ENCODE peak calls at places on chromosomes 4 and X, in ten cellular contexts. T, L, F, P, I, N, U, G, O and C are unnamed samples.
A peak's percentile ranks its signal among the peaks of the same experiment; 100 is the strongest.

GRCh38 chr4:55547461-55547770 is 707 bp upstream of the CLOCK start:
- DNase-seq in T (no peak), L (peak; percentile 57), F (no peak), P (no peak), I (peak; percentile 72), N (peak; percentile 43), U (no peak), G (no peak), O (no peak), C (no peak)

GRCh38 chrX:150649096-150649870 is 43.9 kb upstream of the MTMR1 start:
- DNase-seq in T (no peak), L (peak; percentile 77), F (no peak), P (peak; percentile 74), I (no peak), N (no peak), U (no peak), G (peak; percentile 17), O (no peak), C (no peak)

GRCh38 chr4:6900956-6901355 is 8.7 kb upstream of the TBC1D14 start:
- DNase-seq in T (no peak), L (no peak), F (no peak), P (no peak), I (no peak), N (no peak), U (no peak), G (no peak), O (no peak), C (no peak)

GRCh38 chrX:55524487-55524886 is 34.8 kb upstream of the USP51 start:
- DNase-seq in T (no peak), L (peak; percentile 2), F (peak; percentile 1), P (peak; percentile 9), I (peak; percentile 5), N (no peak), U (no peak), G (no peak), O (no peak), C (no peak)

GRCh38 chr4:117529401-117529800 is 444.0 kb upstream of the TRAM1L1 start:
- DNase-seq in T (no peak), L (no peak), F (no peak), P (no peak), I (no peak), N (no peak), U (no peak), G (no peak), O (no peak), C (no peak)

GRCh38 chr4:145044341-145044740 is 53.7 kb downstream of the ANAPC10 start:
- DNase-seq in T (no peak), L (no peak), F (no peak), P (peak; percentile 37), I (no peak), N (no peak), U (no peak), G (no peak), O (no peak), C (no peak)

GRCh38 chr4:1504786-1505500 is 98.7 kb upstream of the NKX1-1 start:
- DNase-seq in T (no peak), L (no peak), F (no peak), P (no peak), I (no peak), N (no peak), U (no peak), G (no peak), O (no peak), C (no peak)

GRCh38 chrX:69124108-69124507 is 41.1 kb downstream of the PJA1 start:
- DNase-seq in T (no peak), L (no peak), F (no peak), P (no peak), I (no peak), N (no peak), U (no peak), G (no peak), O (no peak), C (no peak)

GRCh38 chr4:57051100-57051499 is 59.1 kb downstream of the IGFBP7 start:
- DNase-seq in T (no peak), L (no peak), F (peak; percentile 12), P (peak; percentile 33), I (no peak), N (no peak), U (no peak), G (peak; percentile 52), O (no peak), C (no peak)

GRCh38 chrX:11137543-11138139 is 26.5 kb downstream of the HCCS start:
- DNase-seq in T (peak; percentile 29), L (peak; percentile 75), F (peak; percentile 37), P (peak; percentile 64), I (peak; percentile 25), N (no peak), U (no peak), G (no peak), O (peak; percentile 13), C (no peak)

GRCh38 chrX:147468600-147468999 is 443.1 kb upstream of the FMR1 start:
- DNase-seq in T (no peak), L (no peak), F (no peak), P (no peak), I (no peak), N (no peak), U (no peak), G (no peak), O (no peak), C (no peak)

GRCh38 chr4:45078201-45078600 is 351.8 kb upstream of the GNPDA2 start:
- DNase-seq in T (no peak), L (no peak), F (no peak), P (no peak), I (no peak), N (no peak), U (no peak), G (no peak), O (no peak), C (no peak)

DNA sequence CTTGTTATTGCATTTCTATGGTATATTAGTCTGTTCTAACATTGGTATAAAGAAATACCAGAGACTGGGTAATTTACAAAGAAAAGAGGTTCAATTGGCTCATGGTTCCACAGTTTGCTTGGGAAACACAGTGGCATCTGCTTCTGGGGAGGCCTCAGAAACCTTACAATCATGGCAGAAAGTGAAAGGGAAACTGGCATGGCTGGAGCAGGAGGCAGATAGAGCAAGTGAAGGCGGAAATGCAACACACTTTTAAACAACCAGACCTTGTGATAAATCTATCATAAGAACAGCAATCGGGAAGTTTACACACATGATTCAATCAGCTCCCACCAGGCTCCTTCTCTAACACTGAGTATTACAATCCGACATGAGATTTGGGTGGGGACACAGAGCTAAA is 346.6 kb upstream of the GNPDA2 start:
- DNase-seq in T (no peak), L (no peak), F (no peak), P (no peak), I (no peak), N (no peak), U (no peak), G (no peak), O (no peak), C (no peak)
- H3K4me3 ChIP-seq in T (no peak overlapping the region), L (no peak overlapping the region), F (no peak overlapping the region), P (no peak overlapping the region), I (no peak overlapping the region), N (no peak overlapping the region), U (no peak overlapping the region), G (no peak overlapping the region), O (no peak overlapping the region), C (no peak overlapping the region)

GRCh38 chr4:159179310-159179958 is 76.6 kb downstream of the RAPGEF2 start:
- DNase-seq in T (no peak), L (no peak), F (no peak), P (no peak), I (no peak), N (no peak), U (no peak), G (no peak), O (no peak), C (no peak)

GRCh38 chr4:159175165-159175988 is 72.5 kb downstream of the RAPGEF2 start:
- DNase-seq in T (peak; percentile 82), L (peak; percentile 85), F (peak; percentile 65), P (peak; percentile 90), I (peak; percentile 97), N (peak; percentile 35), U (peak; percentile 40), G (peak; percentile 70), O (peak; percentile 80), C (peak; percentile 59)

GRCh38 chr4:159175989-159176375 is 73.1 kb downstream of the RAPGEF2 start:
- DNase-seq in T (no peak), L (no peak), F (no peak), P (no peak), I (no peak), N (no peak), U (no peak), G (no peak), O (no peak), C (no peak)

GRCh38 chr4:159177265-159178146 is 74.6 kb downstream of the RAPGEF2 start:
- DNase-seq in T (no peak), L (no peak), F (no peak), P (no peak), I (no peak), N (no peak), U (no peak), G (no peak), O (no peak), C (no peak)

GRCh38 chr4:159178147-159178541 is 75.3 kb downstream of the RAPGEF2 start:
- DNase-seq in T (no peak), L (peak; percentile 72), F (peak; percentile 15), P (peak; percentile 58), I (no peak), N (no peak), U (no peak), G (no peak), O (no peak), C (no peak)
- H3K4me3 ChIP-seq in T (peak overlapping the region; percentile 17), L (no peak overlapping the region), F (no peak overlapping the region), P (no peak overlapping the region), I (no peak overlapping the region), N (no peak overlapping the region), U (no peak overlapping the region), G (no peak overlapping the region), O (no peak overlapping the region), C (no peak overlapping the region)

DNA sequence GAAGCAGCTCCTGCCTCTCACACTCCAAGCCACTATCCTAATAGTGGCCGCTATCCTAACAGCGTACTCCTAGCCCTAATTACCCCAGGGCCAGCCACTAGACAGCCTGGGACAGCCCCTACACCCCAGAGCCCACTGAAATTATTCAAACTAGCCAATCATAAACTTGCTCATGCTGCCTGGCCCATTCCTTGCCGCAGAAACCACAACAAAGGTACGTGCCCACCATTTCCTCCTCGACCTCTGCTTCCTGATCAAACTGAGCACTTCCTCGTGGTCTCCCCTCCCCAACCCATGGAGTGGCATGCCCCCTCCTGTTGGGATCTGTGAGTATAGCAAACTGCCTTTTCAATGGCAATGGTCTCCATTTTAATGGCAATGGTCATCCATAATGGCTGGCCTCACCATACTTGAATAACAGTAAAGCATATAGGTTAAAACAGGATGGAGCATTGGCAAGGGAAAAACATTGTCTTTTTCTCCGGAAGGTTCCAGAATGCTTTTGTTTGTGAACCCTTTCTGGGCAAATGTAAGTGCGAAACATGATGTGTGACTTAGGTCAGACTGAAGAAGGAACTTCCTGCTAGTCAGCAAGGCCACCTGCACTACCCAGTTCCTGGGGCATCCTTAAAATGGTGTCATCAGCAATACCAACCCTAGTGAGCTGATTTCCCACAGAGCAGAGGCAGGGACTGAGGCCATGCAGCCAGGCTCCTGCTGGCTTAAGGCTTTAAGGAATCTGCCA is 107.1 kb upstream of the ATP6AP2 start:
- DNase-seq in T (no peak), L (no peak), F (peak; percentile 23), P (no peak), I (no peak), N (no peak), U (no peak), G (no peak), O (no peak), C (no peak)
- H3K4me3 ChIP-seq in T (no peak overlapping the region), L (no peak overlapping the region), F (no peak overlapping the region), P (no peak overlapping the region), I (no peak overlapping the region), N (no peak overlapping the region), U (no peak overlapping the region), G (no peak overlapping the region), O (no peak overlapping the region), C (no peak overlapping the region)

GRCh38 chr4:68346461-68346860 is 3.4 kb downstream of the YTHDC1 start:
- DNase-seq in T (peak; percentile 3), L (no peak), F (no peak), P (peak; percentile 61), I (no peak), N (no peak), U (no peak), G (no peak), O (no peak), C (no peak)
- H3K4me3 ChIP-seq in T (no peak overlapping the region), L (no peak overlapping the region), F (peak overlapping the region; percentile 79), P (no peak overlapping the region), I (peak overlapping the region; percentile 87), N (peak overlapping the region; percentile 90), U (no peak overlapping the region), G (peak overlapping the region; percentile 83), O (no peak overlapping the region), C (no peak overlapping the region)